ENCODE peak calls at places on chromosome 12, in eight cellular contexts. D is psoas muscle; X is naive thymus-derived CD4-positive, alpha-beta T cell; K is fibroblast of lung; B is kidney; P is mammary epithelial cell; R is PC-9; Z is heart right ventricle. M is an unnamed sample.

GRCh38 chr12:116881867-116882507 is 746 bp upstream of the HRK start:
- DNase-seq in D (no peak), X (no peak), K (no peak), B (no peak), P (no peak), R (no peak), Z (no peak), M (no peak)

GRCh38 chr12:94615284-94616216 is 34.8 kb downstream of the TMCC3 start:
- DNase-seq in D (peak; percentile 69), X (no peak), K (peak; percentile 59), B (no peak), P (peak; percentile 93), R (peak; percentile 86), Z (peak; percentile 42), M (no peak)

GRCh38 chr12:33180921-33181320 is 258.7 kb downstream of the SYT10 start:
- DNase-seq in D (no peak), X (no peak), K (peak; percentile 9), B (no peak), P (peak; percentile 65), R (peak; percentile 90), Z (no peak), M (no peak)

GRCh38 chr12:89529738-89530137 is 3.9 kb upstream of the POC1B start:
- DNase-seq in D (no peak), X (no peak), K (peak; percentile 31), B (no peak), P (peak; percentile 45), R (peak; percentile 56), Z (no peak), M (no peak)

GRCh38 chr12:65699251-65699650 is 125.0 kb upstream of the HMGA2 start:
- DNase-seq in D (no peak), X (no peak), K (peak; percentile 38), B (no peak), P (peak; percentile 54), R (no peak), Z (no peak), M (no peak)

GRCh38 chr12:26800347-26800746 is 32.6 kb downstream of the ITPR2 start:
- DNase-seq in D (no peak), X (no peak), K (no peak), B (no peak), P (no peak), R (no peak), Z (no peak), M (no peak)

GRCh38 chr12:70645494-70646317 is 8.5 kb upstream of the PTPRB start:
- DNase-seq in D (peak; percentile 41), X (no peak), K (peak; percentile 97), B (peak; percentile 84), P (peak; percentile 87), R (peak; percentile 85), Z (peak; percentile 67), M (no peak)

GRCh38 chr12:98533723-98534251 is 18.4 kb downstream of the TMPO start:
- DNase-seq in D (no peak), X (no peak), K (no peak), B (no peak), P (no peak), R (no peak), Z (no peak), M (no peak)

GRCh38 chr12:113534555-113534954 is 62.9 kb upstream of the LHX5 start:
- DNase-seq in D (no peak), X (no peak), K (no peak), B (no peak), P (no peak), R (no peak), Z (no peak), M (no peak)

GRCh38 chr12:90945070-90945649 is 9.8 kb downstream of the CCER1 start:
- DNase-seq in D (no peak), X (no peak), K (peak; percentile 34), B (no peak), P (peak; percentile 17), R (peak; percentile 44), Z (no peak), M (no peak)

GRCh38 chr12:5733136-5733755 is 211.8 kb downstream of the ANO2 start:
- DNase-seq in D (no peak), X (no peak), K (peak; percentile 17), B (no peak), P (peak; percentile 78), R (no peak), Z (no peak), M (no peak)

GRCh38 chr12:10716704-10717315 is 6.3 kb downstream of the YBX3 start:
- DNase-seq in D (peak; percentile 83), X (no peak), K (peak; percentile 95), B (peak; percentile 92), P (peak; percentile 94), R (peak; percentile 88), Z (peak; percentile 88), M (no peak)

GRCh38 chr12:123854918-123855317 is 92.8 kb downstream of the DNAH10 start:
- DNase-seq in D (no peak), X (no peak), K (no peak), B (no peak), P (no peak), R (no peak), Z (no peak), M (no peak)

GRCh38 chr12:22729898-22730443 is 105.0 kb downstream of the ETNK1 start:
- DNase-seq in D (no peak), X (no peak), K (peak; percentile 93), B (no peak), P (no peak), R (no peak), Z (peak; percentile 9), M (no peak)

GRCh38 chr12:32365473-32366064 is 33.8 kb upstream of the FGD4 start:
- DNase-seq in D (no peak), X (no peak), K (peak; percentile 80), B (no peak), P (peak; percentile 62), R (peak; percentile 70), Z (peak; percentile 57), M (no peak)

GRCh38 chr12:89320735-89321134 is 31.6 kb downstream of the DUSP6 start:
- DNase-seq in D (no peak), X (no peak), K (no peak), B (no peak), P (no peak), R (no peak), Z (no peak), M (no peak)

GRCh38 chr12:110254971-110255540 is 26.0 kb upstream of the ATP2A2 start:
- DNase-seq in D (no peak), X (no peak), K (no peak), B (no peak), P (no peak), R (no peak), Z (no peak), M (no peak)

GRCh38 chr12:75236206-75236605 is 26.6 kb upstream of the KCNC2 start:
- DNase-seq in D (no peak), X (no peak), K (no peak), B (no peak), P (peak; percentile 63), R (no peak), Z (no peak), M (no peak)

GRCh38 chr12:108525681-108526080 is 10.6 kb downstream of the FICD start:
- DNase-seq in D (no peak), X (no peak), K (peak; percentile 66), B (no peak), P (peak; percentile 7), R (no peak), Z (no peak), M (no peak)

GRCh38 chr12:25691865-25692114 is 138.7 kb upstream of the LMNTD1 start:
- DNase-seq in D (no peak), X (no peak), K (no peak), B (no peak), P (no peak), R (no peak), Z (no peak), M (no peak)
- H3K27ac ChIP-seq in D (no peak overlapping the region), X (no peak overlapping the region), K (no peak overlapping the region), B (no peak overlapping the region), P (no peak overlapping the region), R (no peak overlapping the region), Z (no peak overlapping the region), M (no peak overlapping the region)

DNA sequence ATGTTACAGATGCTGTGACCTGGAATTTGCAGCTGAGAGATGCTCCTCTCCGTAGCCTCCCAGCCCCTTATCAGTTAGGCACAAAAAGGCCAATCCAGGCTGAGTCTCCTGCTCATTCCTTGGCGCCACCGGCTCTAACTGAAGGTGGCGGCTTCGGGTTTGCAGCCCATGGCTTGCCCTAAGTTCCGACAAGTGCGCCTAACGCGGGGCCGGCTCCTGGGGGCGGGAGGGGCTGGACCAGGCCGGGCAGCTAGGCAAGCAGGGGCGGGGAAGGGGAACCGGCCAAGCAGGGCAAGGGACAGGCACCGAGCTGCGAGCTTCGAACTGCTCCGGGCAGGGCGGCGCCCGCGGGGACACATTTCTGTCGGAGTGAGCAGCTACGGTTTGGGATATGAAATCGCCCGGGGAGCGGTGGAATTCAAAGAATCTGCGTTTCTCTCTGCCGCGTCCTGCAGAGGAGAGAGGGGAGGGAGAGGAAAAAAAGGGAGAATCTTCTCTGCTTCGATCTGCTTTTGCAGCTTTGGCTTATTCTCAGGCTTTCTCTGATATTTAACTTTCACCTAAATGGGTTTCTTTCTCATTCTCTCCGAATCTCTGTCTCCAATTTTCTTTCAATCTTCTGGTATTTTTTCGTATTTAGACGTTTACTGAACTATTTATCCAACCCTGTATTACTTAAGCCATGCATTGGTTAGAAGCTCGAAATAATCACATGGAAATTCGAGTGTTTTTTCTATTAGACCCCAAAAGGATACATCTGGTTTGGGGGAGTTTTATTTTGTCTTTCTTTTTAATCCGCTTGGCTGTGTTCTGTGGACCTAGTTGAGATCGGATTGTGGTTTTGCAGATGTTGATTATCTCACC is 1.6 kb upstream of the HOXC12 start:
- DNase-seq in D (no peak), X (no peak), K (no peak), B (no peak), P (no peak), R (peak; percentile 77), Z (no peak), M (no peak)
- H3K4me3 ChIP-seq in D (no peak overlapping the region), X (no peak overlapping the region), K (no peak overlapping the region), B (no peak overlapping the region), P (no peak overlapping the region), R (peak overlapping the region; percentile 54), Z (no peak overlapping the region), M (no peak overlapping the region)

DNA sequence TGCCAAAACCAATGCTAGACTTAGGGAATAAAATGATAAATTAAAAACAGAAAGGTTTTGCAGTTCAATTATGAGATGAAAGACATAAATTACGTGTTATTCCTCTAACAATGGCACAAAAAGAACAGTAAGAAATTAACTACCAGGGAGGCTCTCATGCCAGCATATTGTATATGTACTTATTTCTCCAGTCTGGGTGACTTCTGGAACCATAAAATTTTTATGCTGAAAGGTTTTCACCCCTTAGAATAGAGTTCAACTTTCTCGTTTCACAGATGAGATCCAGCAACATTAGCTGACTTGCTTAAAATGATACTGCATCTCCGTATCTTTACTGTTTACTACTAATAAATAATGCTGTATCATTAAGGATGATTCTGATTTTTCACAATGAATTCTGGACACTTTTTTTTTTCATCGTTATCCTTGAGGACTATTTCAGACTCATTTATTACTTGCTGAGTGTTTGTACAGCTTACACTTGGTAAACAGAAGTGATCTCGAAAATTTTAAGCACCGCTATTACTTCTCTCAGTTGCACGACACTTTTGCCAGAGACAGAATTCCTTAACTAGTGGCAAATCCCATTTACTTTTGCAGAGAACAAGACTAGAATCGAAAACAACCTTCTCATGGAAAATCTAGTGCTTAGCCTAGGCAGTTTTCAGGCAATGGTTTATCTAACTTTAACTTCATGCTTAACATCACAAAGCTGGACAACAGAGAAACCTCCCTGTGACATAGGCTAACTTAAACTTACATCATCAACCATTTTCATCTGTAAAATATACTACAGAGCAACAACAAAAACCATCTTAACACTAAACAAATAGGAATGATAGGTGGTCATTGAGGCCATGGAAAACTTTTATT is 2.7 kb downstream of the RSRC2 start:
- DNase-seq in D (no peak), X (no peak), K (no peak), B (no peak), P (no peak), R (no peak), Z (no peak), M (no peak)
- H3K36me3 ChIP-seq in D (peaks cover 57% of the 10 kb centered on the region), X (peaks cover 10% of the 10 kb centered on the region), K (peaks cover 12% of the 10 kb centered on the region), B (peaks cover 22% of the 10 kb centered on the region), P (peaks cover 33% of the 10 kb centered on the region), R (peaks cover 58% of the 10 kb centered on the region), Z (peaks cover 27% of the 10 kb centered on the region), M (peaks cover 42% of the 10 kb centered on the region)

GRCh38 chr12:111599459-111600295 is 562 bp upstream of the ATXN2 start:
- DNase-seq in D (peak; percentile 93), X (peak; percentile 88), K (peak; percentile 95), B (peak; percentile 98), P (peak; percentile 81), R (peak; percentile 87), Z (peak; percentile 93), M (peak; percentile 79)
- H3K27ac ChIP-seq in D (peak overlapping the region; percentile 96), X (peak overlapping the region; percentile 80), K (peak overlapping the region; percentile 96), B (peak overlapping the region; percentile 92), P (peak overlapping the region; percentile 53), R (peak overlapping the region; percentile 94), Z (peak overlapping the region; percentile 99), M (peak overlapping the region; percentile 79)